ENCODE peak calls at places on chromosomes 16 and 17, in seven cellular contexts. K is CD8-positive, alpha-beta T cell; H is mesendoderm; R is stomach; M is heart left ventricle; Z is lung; G is cardiac muscle cell. F is an unnamed sample. For H3K4me1, the result is how much of the 10 kb centered on the place peaks cover.

GRCh38 chr17:50034504-50035364 is 21.2 kb upstream of the ITGA3 start:
- DNase-seq in K (no peak), H (peak), R (no peak), M (no peak), Z (peak), G (no peak), F (no peak)

GRCh38 chr16:74020086-74020670 is 276.4 kb upstream of the PSMD7 start:
- DNase-seq in K (no peak), H (no peak), R (no peak), M (no peak), Z (no peak), G (no peak), F (no peak)

GRCh38 chr17:17467720-17468119 is 9.1 kb upstream of the MED9 start:
- DNase-seq in K (no peak), H (no peak), R (no peak), M (no peak), Z (no peak), G (no peak), F (no peak)

GRCh38 chr17:45145035-45145389 is 3.3 kb upstream of the HEXIM1 start:
- DNase-seq in K (no peak), H (no peak), R (no peak), M (no peak), Z (no peak), G (no peak), F (no peak)

GRCh38 chr17:56291226-56291805 is 138.0 kb downstream of the ANKFN1 start:
- DNase-seq in K (no peak), H (no peak), R (no peak), M (no peak), Z (no peak), G (no peak), F (no peak)

GRCh38 chr17:7497228-7497627 is 13.1 kb downstream of the POLR2A start:
- DNase-seq in K (no peak), H (no peak), R (no peak), M (no peak), Z (no peak), G (no peak), F (no peak)

GRCh38 chr17:72605543-72605942 is 484.7 kb downstream of the SOX9 start:
- DNase-seq in K (no peak), H (no peak), R (no peak), M (no peak), Z (no peak), G (no peak), F (no peak)

GRCh38 chr16:83899272-83899897 is 470 bp downstream of the MLYCD start:
- DNase-seq in K (no peak), H (peak), R (peak), M (peak), Z (peak), G (peak), F (peak)

GRCh38 chr16:63315229-63315628 is 1279.0 kb upstream of the CDH8 start:
- DNase-seq in K (no peak), H (no peak), R (no peak), M (no peak), Z (no peak), G (no peak), F (no peak)

GRCh38 chr17:50871369-50871768 is 5.2 kb upstream of the TOB1 start:
- DNase-seq in K (peak), H (no peak), R (no peak), M (no peak), Z (no peak), G (no peak), F (peak)

GRCh38 chr17:78381601-78382168 is 3.2 kb downstream of the PGS1 start:
- DNase-seq in K (peak), H (peak), R (no peak), M (no peak), Z (no peak), G (no peak), F (peak)

DNA sequence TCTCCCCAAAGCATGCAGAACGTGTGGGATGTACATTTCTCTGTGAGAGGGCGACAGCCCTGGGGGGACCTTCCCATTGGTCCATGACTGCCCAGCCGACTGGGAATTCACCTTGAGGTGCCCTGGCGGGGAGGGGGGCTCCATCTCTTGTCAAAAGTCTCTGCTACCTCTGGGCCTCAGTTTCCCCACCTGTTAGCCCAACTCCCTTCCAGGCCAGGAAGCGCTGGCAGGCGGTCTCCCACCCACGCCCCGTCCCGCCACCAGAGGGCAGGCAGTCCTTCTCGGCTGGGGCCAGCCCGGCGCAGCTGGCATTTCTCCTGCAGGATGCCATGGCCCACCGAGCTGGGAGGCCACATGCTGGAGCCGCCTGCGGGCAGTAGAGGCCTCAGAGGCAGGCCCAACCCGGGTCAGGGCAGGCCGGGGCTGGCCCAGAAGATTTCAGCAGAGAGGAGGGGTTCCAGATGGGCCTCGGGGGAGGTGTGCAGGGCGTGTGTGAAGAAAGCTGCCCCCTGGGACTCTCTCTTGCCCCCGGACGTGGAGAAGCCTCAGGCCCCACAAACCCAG is 16.6 kb downstream of the CD7 start:
- DNase-seq in K (peak), H (peak), R (peak), M (peak), Z (peak), G (peak), F (peak)
- H3K27ac ChIP-seq in K (no peak), H (no peak), R (no peak), M (no peak), Z (no peak), G (no peak), F (peak)

GRCh38 chr16:24671455-24671954 is 57.9 kb upstream of the TNRC6A start:
- DNase-seq in K (no peak), H (no peak), R (no peak), M (no peak), Z (no peak), G (no peak), F (no peak)
- H3K4me3 ChIP-seq in K (no peak), H (no peak), R (no peak), M (no peak), Z (no peak), G (no peak), F (no peak)

DNA sequence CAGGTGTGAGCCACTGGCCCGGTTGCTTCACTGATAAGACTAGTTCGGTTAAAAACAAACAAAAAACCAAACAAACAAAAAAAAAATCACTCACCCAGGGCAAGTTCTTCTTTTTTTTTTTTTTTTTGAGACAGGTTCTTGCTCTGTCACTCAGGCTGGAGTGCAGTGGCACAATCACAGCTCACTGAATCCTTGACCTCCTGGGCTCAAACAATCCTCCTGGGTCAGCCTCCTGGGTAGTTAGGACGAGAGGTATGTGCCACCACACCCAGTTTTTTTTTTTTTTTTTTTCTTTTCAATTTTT is 119.5 kb upstream of the CORO6 start:
- DNase-seq in K (no peak), H (no peak), R (no peak), M (no peak), Z (no peak), G (no peak), F (no peak)
- H3K4me1 ChIP-seq in K (under half), H (under half), R (under half), M (half or more), Z (under half), G (under half), F (under half)

GRCh38 chr17:66855204-66855603 is 20.3 kb downstream of the CACNG5 start:
- DNase-seq in K (no peak), H (no peak), R (no peak), M (no peak), Z (no peak), G (peak), F (no peak)
- H3K27ac ChIP-seq in K (no peak), H (no peak), R (no peak), M (no peak), Z (no peak), G (no peak), F (no peak)

GRCh38 chr17:64327201-64327930 is 63.3 kb downstream of the PECAM1 start:
- DNase-seq in K (no peak), H (no peak), R (no peak), M (peak), Z (no peak), G (peak), F (no peak)
- H3K4me3 ChIP-seq in K (no peak), H (no peak), R (no peak), M (no peak), Z (no peak), G (no peak), F (no peak)

GRCh38 chr17:42135151-42135550 is 12.5 kb downstream of the HSPB9 start:
- DNase-seq in K (no peak), H (no peak), R (no peak), M (no peak), Z (no peak), G (no peak), F (no peak)
- H3K4me1 ChIP-seq in K (under half), H (under half), R (half or more), M (half or more), Z (under half), G (under half), F (half or more)

DNA sequence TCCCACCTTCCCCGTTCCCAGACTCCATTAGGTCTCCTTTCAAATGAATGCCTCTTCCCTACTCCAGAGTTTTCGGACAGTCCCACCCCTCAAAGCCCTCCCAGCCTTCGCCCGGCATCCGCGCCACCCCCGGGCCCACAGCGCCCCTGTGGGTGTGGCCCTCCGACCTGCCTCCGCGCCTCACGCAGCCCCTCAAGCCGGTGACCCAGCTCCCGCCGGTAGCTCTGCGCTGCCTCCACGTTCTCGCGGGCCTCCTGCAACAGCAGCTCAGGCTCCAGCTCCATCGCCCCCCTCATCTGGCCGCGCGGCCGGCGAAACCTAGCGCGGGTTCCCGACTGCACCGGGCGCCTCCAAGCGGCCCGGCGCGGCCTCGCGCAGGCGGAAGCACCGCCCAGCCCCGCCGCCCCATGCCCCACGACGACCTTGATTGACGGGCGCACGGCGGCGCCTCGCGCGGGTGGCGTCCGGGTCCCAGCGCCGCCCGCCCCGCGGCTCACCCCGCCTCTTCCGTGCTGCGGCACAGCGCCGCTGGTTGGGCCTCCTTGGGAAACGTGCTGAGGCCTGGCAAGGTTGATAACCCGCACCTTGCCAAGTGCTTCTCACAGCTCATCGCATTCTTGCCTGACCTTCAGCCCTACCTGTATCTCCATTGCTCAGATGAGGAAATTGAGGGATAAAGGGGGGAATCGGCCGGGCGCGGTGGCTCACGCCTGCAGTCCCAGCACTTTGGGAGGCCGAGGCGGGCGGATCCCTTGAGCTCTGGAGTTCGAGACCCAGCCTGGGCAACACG is at the start of gene CRLF3:
- DNase-seq in K (peak), H (peak), R (peak), M (peak), Z (peak), G (peak), F (peak)
- H3K27ac ChIP-seq in K (peak), H (peak), R (peak), M (peak), Z (peak), G (peak), F (peak)

F was measured in CD4-positive, CD25-positive, alpha-beta regulatory T cell.